ENCODE peak calls at places on chromosome 16, in four cellular contexts. B is GM20000, D is AG04449, A is heart left ventricle. S is an unnamed sample.

GRCh38 chr16:17160285-17160854 is 310.4 kb downstream of the XYLT1 start:
- DNase-seq in A (no peak), B (no peak), D (no peak), S (no peak)

GRCh38 chr16:3098459-3099394 is at the start of gene ZSCAN10:
- DNase-seq in D (no peak), A (no peak), B (no peak), S (no peak)

GRCh38 chr16:25114121-25114520 is 2.6 kb downstream of the LCMT1 start:
- DNase-seq in D (no peak), B (no peak), A (no peak), S (no peak)

GRCh38 chr16:11391576-11391975 is 46.3 kb downstream of the RMI2 start:
- DNase-seq in D (no peak), A (no peak), B (peak), S (no peak)

GRCh38 chr16:67181346-67181745 is 2.4 kb downstream of the MATCAP1 start:
- DNase-seq in D (peak), A (no peak), B (no peak), S (no peak)

GRCh38 chr16:74099530-74099929 is 197.1 kb upstream of the PSMD7 start:
- DNase-seq in A (no peak), B (no peak), D (no peak), S (no peak)

GRCh38 chr16:11145821-11146211 is 110.2 kb downstream of the SOCS1 start:
- DNase-seq in B (no peak), A (no peak), D (no peak), S (no peak)

GRCh38 chr16:67110136-67110847 is 551 bp downstream of the PHAF1 start:
- DNase-seq in B (peak), A (no peak), D (no peak), S (no peak)

GRCh38 chr16:87653234-87653633 is 50.9 kb downstream of the JPH3 start:
- DNase-seq in B (no peak), D (no peak), A (no peak), S (no peak)

GRCh38 chr16:19765860-19766553 is 47.9 kb downstream of the IQCK start:
- DNase-seq in B (no peak), A (peak), D (no peak), S (no peak)

GRCh38 chr16:85611205-85611454 is 2.0 kb upstream of the GSE1 start:
- DNase-seq in A (peak), D (no peak), B (no peak), S (no peak)

GRCh38 chr16:83105279-83106077 is 478.7 kb downstream of the CDH13 start:
- DNase-seq in D (no peak), A (no peak), B (no peak), S (no peak)

GRCh38 chr16:15949210-15950166 is at the start of gene ABCC1:
- DNase-seq in B (peak), D (no peak), A (peak), S (no peak)

DNA sequence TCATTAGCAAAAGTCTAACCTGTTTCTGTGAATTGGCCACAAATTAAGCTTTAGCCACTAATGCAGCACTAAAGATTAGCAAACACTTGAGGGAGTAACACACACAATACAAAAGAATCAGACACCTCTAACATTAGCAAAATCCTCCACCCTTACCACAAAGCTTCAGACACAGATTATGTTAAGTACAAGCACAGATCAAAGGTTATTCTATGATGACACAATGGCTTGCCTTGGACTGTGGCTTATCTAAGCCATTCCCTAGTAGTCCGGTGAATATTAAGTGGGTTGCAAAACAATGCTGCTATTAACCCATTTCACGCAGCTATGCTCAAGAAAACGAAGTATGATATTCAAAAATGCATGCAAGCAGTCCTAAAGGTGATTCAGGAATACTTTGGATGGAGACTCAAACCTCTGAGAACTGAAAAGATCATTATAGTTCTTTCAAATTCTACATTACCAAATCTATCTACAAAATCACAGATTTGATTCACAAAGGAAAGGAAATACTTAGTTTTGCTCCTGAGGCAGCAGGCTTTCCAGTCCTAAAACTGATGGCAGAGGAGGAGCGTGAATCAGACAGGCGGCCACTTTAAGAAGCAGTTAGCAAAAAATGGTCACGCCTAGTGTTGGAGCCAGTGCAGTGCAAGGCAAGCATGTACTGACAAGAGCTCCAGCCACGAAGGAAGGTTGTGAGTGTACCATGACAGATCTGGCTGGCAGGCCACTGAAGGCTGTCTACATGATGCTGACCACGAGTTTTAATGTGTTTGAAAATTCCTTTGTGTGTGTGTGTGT is 67.2 kb downstream of the PARN start:
- DNase-seq in A (peak), D (no peak), B (no peak), S (peak)
- TF ChIP-seq CTCF in A (peak), D (no peak), B (no peak), S (peak)

DNA sequence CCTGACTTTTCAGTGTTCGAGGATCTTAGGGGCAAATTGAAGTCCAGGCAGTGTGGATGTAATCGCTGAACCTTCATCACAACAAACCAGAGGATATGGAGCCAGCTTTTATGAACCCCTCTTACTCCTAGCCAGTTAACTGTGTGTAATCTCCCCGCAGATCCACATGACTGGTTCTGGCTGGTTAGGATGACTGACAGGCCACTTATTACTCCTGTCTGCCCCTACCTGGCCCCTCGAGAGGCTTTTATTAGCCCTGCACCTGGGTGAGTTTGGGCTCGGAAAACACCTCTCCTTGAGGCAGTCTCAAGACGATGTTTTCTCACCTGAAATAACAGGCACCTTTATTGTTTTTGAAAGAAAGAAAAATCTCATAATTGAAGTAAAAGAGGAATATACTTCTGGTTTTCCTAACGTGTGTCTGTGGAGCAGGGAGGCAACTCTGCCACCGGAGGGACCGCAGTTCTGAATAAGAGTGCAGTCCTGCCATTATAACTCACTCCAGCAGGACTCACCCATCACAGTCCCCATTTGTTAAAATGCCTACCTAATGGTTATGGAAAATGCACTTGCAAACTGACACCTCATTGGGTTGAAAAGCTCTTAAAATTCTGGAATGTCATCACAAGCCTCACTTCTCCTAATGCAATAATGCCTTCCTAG is 291.9 kb upstream of the N4BP1 start:
- DNase-seq in A (no peak), B (no peak), D (no peak), S (no peak)
- TF ChIP-seq CTCF in A (no peak), B (no peak), D (peak), S (no peak)

GRCh38 chr16:8890549-8890921 is 8.4 kb downstream of the LITAFD start:
- DNase-seq in A (no peak), D (no peak), B (no peak), S (no peak)

GRCh38 chr16:8892101-8892575 is 10.0 kb downstream of the LITAFD start:
- DNase-seq in B (no peak), A (no peak), D (no peak), S (no peak)

GRCh38 chr16:8893426-8893825 is 11.3 kb downstream of the LITAFD start:
- DNase-seq in A (no peak), B (no peak), D (no peak), S (no peak)

GRCh38 chr16:8894736-8895334 is 12.7 kb downstream of the LITAFD start:
- DNase-seq in B (no peak), D (no peak), A (no peak), S (no peak)

DNA sequence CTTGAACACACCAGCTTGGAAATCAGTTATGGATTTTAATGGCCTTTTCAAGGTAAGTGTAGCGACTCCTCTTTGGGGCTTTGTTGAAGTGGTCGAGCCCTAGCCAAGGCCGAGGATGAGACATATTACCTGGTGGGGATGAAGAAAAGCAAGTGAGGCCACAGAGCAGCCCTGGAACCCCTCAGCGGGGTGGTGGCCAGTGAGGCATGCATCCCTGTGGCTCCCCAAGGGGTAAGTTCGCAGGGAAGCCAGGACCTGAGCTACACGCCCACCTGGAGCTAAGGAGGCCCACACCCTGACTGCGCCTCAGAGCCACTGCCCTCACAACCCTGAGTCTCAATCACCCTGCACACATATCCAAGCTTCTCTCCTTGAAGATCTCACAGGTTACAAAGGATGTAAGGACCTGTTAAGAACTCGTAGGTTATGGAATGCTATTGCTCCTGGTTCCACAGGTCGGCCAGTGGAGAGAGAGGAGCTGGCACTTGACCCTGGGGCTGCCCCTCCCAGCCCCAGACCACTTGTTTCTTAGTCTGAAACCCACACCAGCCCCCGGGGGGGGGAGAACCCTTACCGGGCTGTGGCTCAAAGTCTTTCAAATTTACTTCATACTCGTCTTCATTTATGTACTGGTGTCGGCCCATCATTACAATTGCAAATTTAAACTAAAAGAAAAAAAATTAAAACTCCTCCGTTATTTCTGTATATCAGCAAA is 12.0 kb downstream of the LITAFD start:
- DNase-seq in D (no peak), B (no peak), A (no peak), S (no peak)
- TF ChIP-seq CTCF in D (no peak), B (no peak), A (no peak), S (no peak)

GRCh38 chr16:47018223-47018891 is 44.9 kb upstream of the DNAJA2 start:
- DNase-seq in A (no peak), B (peak), D (no peak), S (no peak)
- TF ChIP-seq CTCF in A (peak), B (peak), D (peak), S (peak)